ENCODE peak calls at places on chromosomes 4 and X, in seven cellular contexts. I is AG09309, V is progenitor cell of endocrine pancreas, N is hepatocyte, Z is psoas muscle, E is cardiac fibroblast, G is glutamatergic neuron. D is an unnamed sample.

GRCh38 chr4:81378398-81378797 is 93.3 kb downstream of the RASGEF1B start:
- DNase-seq in I (no peak), V (no peak), N (no peak), Z (no peak), E (no peak), G (no peak), D (no peak)

GRCh38 chr4:169070071-169070894 is 60.2 kb upstream of the CBR4 start:
- DNase-seq in I (peak; percentile 95), V (no peak), N (peak; percentile 73), Z (no peak), E (peak; percentile 96), G (no peak), D (peak; percentile 84)

GRCh38 chr4:166143227-166143626 is 270.2 kb downstream of the TLL1 start:
- DNase-seq in I (peak; percentile 43), V (no peak), N (no peak), Z (no peak), E (peak; percentile 69), G (no peak), D (no peak)

GRCh38 chrX:141468940-141469339 is 115.6 kb downstream of the SPANXA1 start:
- DNase-seq in I (peak; percentile 17), V (no peak), N (no peak), Z (no peak), E (peak; percentile 82), G (no peak), D (no peak)

GRCh38 chr4:148238086-148238485 is 204.1 kb downstream of the NR3C2 start:
- DNase-seq in I (no peak), V (no peak), N (no peak), Z (no peak), E (peak; percentile 77), G (no peak), D (no peak)

GRCh38 chr4:75779059-75779757 is 54.8 kb downstream of the USO1 start:
- DNase-seq in I (no peak), V (no peak), N (no peak), Z (no peak), E (no peak), G (no peak), D (no peak)

GRCh38 chr4:152983774-152984411 is 47.8 kb downstream of the FHDC1 start:
- DNase-seq in I (peak; percentile 72), V (no peak), N (no peak), Z (no peak), E (peak; percentile 46), G (no peak), D (no peak)

GRCh38 chr4:69601065-69601464 is 38.4 kb downstream of the UGT2A2 start:
- DNase-seq in I (no peak), V (no peak), N (no peak), Z (no peak), E (no peak), G (no peak), D (no peak)

GRCh38 chrX:150873616-150874015 is 24.9 kb downstream of the CD99L2 start:
- DNase-seq in I (no peak), V (no peak), N (no peak), Z (peak; percentile 75), E (peak; percentile 41), G (no peak), D (peak; percentile 5)

GRCh38 chr4:109816894-109817293 is 1.3 kb downstream of the GAR1 start:
- DNase-seq in I (no peak), V (no peak), N (no peak), Z (no peak), E (no peak), G (no peak), D (no peak)

GRCh38 chr4:146212781-146213180 is 1.6 kb upstream of the REELD1 start:
- DNase-seq in I (no peak), V (no peak), N (no peak), Z (no peak), E (peak; percentile 20), G (no peak), D (no peak)

GRCh38 chr4:158778712-158779111 is 9.9 kb downstream of the FNIP2 start:
- DNase-seq in I (no peak), V (no peak), N (no peak), Z (no peak), E (no peak), G (no peak), D (peak; percentile 47)

GRCh38 chr4:113623274-113623894 is 138.2 kb downstream of the CAMK2D start:
- DNase-seq in I (no peak), V (no peak), N (no peak), Z (no peak), E (no peak), G (no peak), D (no peak)

GRCh38 chrX:117996918-117997480 is 119.6 kb downstream of the KLHL13 start:
- DNase-seq in I (no peak), V (no peak), N (no peak), Z (no peak), E (peak; percentile 8), G (no peak), D (no peak)

GRCh38 chr4:152937535-152938236 is 1.6 kb downstream of the FHDC1 start:
- DNase-seq in I (no peak), V (no peak), N (peak; percentile 77), Z (peak; percentile 76), E (peak; percentile 47), G (peak; percentile 59), D (peak; percentile 23)

GRCh38 chrX:71617742-71618141 is 569 bp downstream of the CXCR3 start:
- DNase-seq in I (no peak), V (no peak), N (no peak), Z (no peak), E (no peak), G (no peak), D (no peak)

GRCh38 chrX:153488231-153488914 is 6.4 kb upstream of the BGN start:
- DNase-seq in I (no peak), V (no peak), N (peak; percentile 32), Z (no peak), E (no peak), G (no peak), D (no peak)

GRCh38 chr4:85825937-85826678 is 351.2 kb downstream of the ARHGAP24 start:
- DNase-seq in I (peak; percentile 57), V (peak; percentile 36), N (peak; percentile 68), Z (no peak), E (peak; percentile 53), G (peak; percentile 24), D (peak; percentile 67)

GRCh38 chrX:132652871-132653270 is 164.0 kb upstream of the MBNL3 start:
- DNase-seq in I (no peak), V (no peak), N (no peak), Z (no peak), E (no peak), G (no peak), D (no peak)

GRCh38 chr4:122577189-122577553 is 43.7 kb downstream of the IL21 start:
- DNase-seq in I (no peak), V (no peak), N (no peak), Z (no peak), E (no peak), G (no peak), D (no peak)

GRCh38 chr4:48439988-48440387 is 43.2 kb upstream of the SLC10A4 start:
- DNase-seq in I (no peak), V (no peak), N (no peak), Z (no peak), E (no peak), G (no peak), D (no peak)

GRCh38 chr4:18932940-18933339 is 911.4 kb upstream of the LCORL start:
- DNase-seq in I (no peak), V (no peak), N (no peak), Z (no peak), E (no peak), G (no peak), D (no peak)

GRCh38 chr4:153341575-153342090 is 2.9 kb upstream of the MND1 start:
- DNase-seq in I (no peak), V (no peak), N (peak; percentile 6), Z (no peak), E (peak; percentile 56), G (no peak), D (peak; percentile 13)

GRCh38 chr4:105014242-105015031 is 132.2 kb upstream of the TET2 start:
- DNase-seq in I (no peak), V (no peak), N (no peak), Z (no peak), E (no peak), G (no peak), D (no peak)

GRCh38 chr4:130028552-130028951 is 932.6 kb downstream of the C4orf33 start:
- DNase-seq in I (no peak), V (no peak), N (no peak), Z (no peak), E (no peak), G (no peak), D (no peak)
- TF ChIP-seq CTCF in I (no peak), V (no peak), N (no peak), Z (no peak), E (no peak), G (no peak), D (no peak)

DNA sequence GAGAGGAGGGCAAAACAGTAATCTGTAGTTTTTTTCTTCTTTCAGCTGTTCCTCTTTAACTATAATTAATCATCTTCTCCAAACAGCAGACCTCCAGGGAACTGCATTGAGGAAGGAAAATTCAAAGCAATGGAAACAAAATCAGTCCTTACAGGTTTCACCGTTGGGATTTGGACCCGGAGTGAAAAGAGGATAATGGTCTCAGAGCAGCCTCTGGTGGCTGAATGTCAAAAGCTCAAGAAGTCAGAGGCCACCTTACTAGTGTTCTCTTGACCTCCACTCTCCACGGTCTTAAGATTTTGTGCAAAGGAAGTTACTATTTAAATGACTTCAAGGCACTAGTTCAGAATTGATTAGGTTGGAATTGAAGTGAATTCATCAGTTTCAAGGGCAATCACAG is 16.0 kb upstream of the MID1 start:
- DNase-seq in I (no peak), V (no peak), N (peak; percentile 46), Z (no peak), E (peak; percentile 79), G (peak; percentile 17), D (peak; percentile 56)
- TF ChIP-seq CTCF in I (peak; percentile 71), V (peak; percentile 61), N (peak; percentile 51), Z (peak; percentile 36), E (peak; percentile 64), G (no peak), D (peak; percentile 28)

DNA sequence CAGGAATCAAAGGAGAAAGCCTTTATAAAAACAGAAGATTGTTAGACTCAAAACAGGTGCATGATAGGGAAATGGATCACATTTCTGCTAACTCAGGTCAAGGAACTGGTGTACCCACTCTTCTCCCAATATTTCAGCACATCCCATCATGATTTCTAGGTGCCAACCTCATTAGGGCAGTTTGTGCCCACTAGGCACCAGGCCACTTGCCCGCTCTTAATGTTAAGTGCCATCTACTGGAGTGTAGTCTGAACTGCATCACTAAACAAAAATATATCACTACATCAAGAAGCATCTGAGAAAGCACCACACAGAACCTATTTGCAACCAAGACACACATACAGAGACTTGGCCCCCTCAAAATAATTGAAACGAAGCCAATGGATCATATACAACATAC is 140.4 kb upstream of the GRID2 start:
- DNase-seq in I (no peak), V (no peak), N (no peak), Z (no peak), E (peak; percentile 19), G (no peak), D (no peak)
- TF ChIP-seq CTCF in I (peak; percentile 8), V (no peak), N (peak; percentile 7), Z (no peak), E (peak; percentile 39), G (peak; percentile 31), D (peak; percentile 16)

DNA sequence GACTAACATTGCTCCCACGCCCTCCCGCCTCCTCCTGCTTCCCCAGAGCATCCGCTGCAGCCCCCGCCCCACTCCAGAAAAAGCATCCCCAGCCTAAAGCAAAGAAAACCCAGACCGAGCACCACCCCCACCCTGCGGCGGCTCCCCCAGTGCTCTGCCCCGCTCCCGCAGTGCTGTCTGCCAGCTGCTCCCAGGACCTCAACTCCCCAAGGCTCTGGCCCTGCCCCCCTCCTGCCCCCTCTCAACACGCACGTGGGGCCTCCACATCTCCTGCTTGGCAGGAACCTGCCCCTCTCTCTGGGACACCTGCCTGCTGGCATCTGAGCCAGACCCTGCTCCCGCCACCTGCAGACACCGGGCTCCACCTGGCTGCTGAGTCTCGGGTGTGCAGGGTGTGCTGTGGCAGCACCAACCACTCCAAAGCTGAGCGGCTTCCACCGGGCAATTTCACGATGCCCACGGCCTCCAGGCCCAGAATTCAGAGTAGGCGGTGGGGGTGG is 79.4 kb downstream of the FAM53A start:
- DNase-seq in I (no peak), V (no peak), N (no peak), Z (peak; percentile 34), E (no peak), G (peak; percentile 33), D (peak; percentile 65)
- TF ChIP-seq CTCF in I (no peak), V (no peak), N (no peak), Z (no peak), E (no peak), G (no peak), D (peak; percentile 25)